ENCODE peak calls at places on chromosomes 2 and 18, in four cellular contexts. One of them, this sample, is unnamed. For H3K9me3, the result is how much of the 10 kb centered on the place peaks cover.

GRCh38 chr2:75655861-75656260 is 9.3 kb downstream of the MRPL19 start:
- DNase-seq in body of pancreas: no peak
- DNase-seq in colonic mucosa: no peak
- DNase-seq in CD4-positive, CD25-positive, alpha-beta regulatory T cell: no peak
- DNase-seq in this sample: no peak

GRCh38 chr2:239993291-239993690 is 31.9 kb downstream of the NDUFA10 start:
- DNase-seq in body of pancreas: no peak
- DNase-seq in colonic mucosa: no peak
- DNase-seq in CD4-positive, CD25-positive, alpha-beta regulatory T cell: no peak
- DNase-seq in this sample: no peak

GRCh38 chr2:12005886-12006681 is 259.7 kb downstream of the LPIN1 start:
- DNase-seq in body of pancreas: peak
- DNase-seq in colonic mucosa: peak
- DNase-seq in CD4-positive, CD25-positive, alpha-beta regulatory T cell: no peak
- DNase-seq in this sample: no peak

GRCh38 chr2:73081181-73081671 is 9.7 kb upstream of the SFXN5 start:
- DNase-seq in body of pancreas: no peak
- DNase-seq in colonic mucosa: no peak
- DNase-seq in CD4-positive, CD25-positive, alpha-beta regulatory T cell: no peak
- DNase-seq in this sample: no peak

GRCh38 chr2:10186868-10187535 is 64.5 kb downstream of the RRM2 start:
- DNase-seq in body of pancreas: no peak
- DNase-seq in colonic mucosa: no peak
- DNase-seq in CD4-positive, CD25-positive, alpha-beta regulatory T cell: no peak
- DNase-seq in this sample: no peak

GRCh38 chr2:58539973-58540372 is 298.8 kb upstream of the FANCL start:
- DNase-seq in body of pancreas: no peak
- DNase-seq in colonic mucosa: no peak
- DNase-seq in CD4-positive, CD25-positive, alpha-beta regulatory T cell: no peak
- DNase-seq in this sample: no peak

GRCh38 chr2:70820499-70820898 is at the start of gene CLEC4F:
- DNase-seq in body of pancreas: no peak
- DNase-seq in colonic mucosa: no peak
- DNase-seq in CD4-positive, CD25-positive, alpha-beta regulatory T cell: no peak
- DNase-seq in this sample: no peak

GRCh38 chr18:22946841-22947240 is 13.7 kb downstream of the RBBP8 start:
- DNase-seq in body of pancreas: no peak
- DNase-seq in colonic mucosa: no peak
- DNase-seq in CD4-positive, CD25-positive, alpha-beta regulatory T cell: no peak
- DNase-seq in this sample: no peak

GRCh38 chr2:119476301-119477117 is 44.9 kb downstream of the TMEM37 start:
- DNase-seq in body of pancreas: peak
- DNase-seq in colonic mucosa: peak
- DNase-seq in CD4-positive, CD25-positive, alpha-beta regulatory T cell: no peak
- DNase-seq in this sample: no peak

GRCh38 chr2:152483276-152483996 is 148.5 kb downstream of the FMNL2 start:
- DNase-seq in body of pancreas: no peak
- DNase-seq in colonic mucosa: no peak
- DNase-seq in CD4-positive, CD25-positive, alpha-beta regulatory T cell: no peak
- DNase-seq in this sample: no peak

GRCh38 chr2:219744698-219745097 is 117.3 kb downstream of the SLC4A3 start:
- DNase-seq in body of pancreas: no peak
- DNase-seq in colonic mucosa: no peak
- DNase-seq in CD4-positive, CD25-positive, alpha-beta regulatory T cell: no peak
- DNase-seq in this sample: no peak

GRCh38 chr2:232376713-232377112 is 1.8 kb upstream of the ALPP start:
- DNase-seq in body of pancreas: no peak
- DNase-seq in colonic mucosa: no peak
- DNase-seq in CD4-positive, CD25-positive, alpha-beta regulatory T cell: no peak
- DNase-seq in this sample: peak

GRCh38 chr2:46331099-46331766 is 34.0 kb downstream of the EPAS1 start:
- DNase-seq in body of pancreas: peak
- DNase-seq in colonic mucosa: no peak
- DNase-seq in CD4-positive, CD25-positive, alpha-beta regulatory T cell: no peak
- DNase-seq in this sample: no peak

GRCh38 chr2:46360303-46360702 is 63.1 kb downstream of the EPAS1 start:
- DNase-seq in body of pancreas: no peak
- DNase-seq in colonic mucosa: no peak
- DNase-seq in CD4-positive, CD25-positive, alpha-beta regulatory T cell: no peak
- DNase-seq in this sample: no peak

GRCh38 chr2:27920148-27920885 is 29.8 kb downstream of the BABAM2 start:
- DNase-seq in body of pancreas: no peak
- DNase-seq in colonic mucosa: no peak
- DNase-seq in CD4-positive, CD25-positive, alpha-beta regulatory T cell: no peak
- DNase-seq in this sample: no peak

GRCh38 chr2:131064589-131065232 is 28.5 kb downstream of the FAM168B start:
- DNase-seq in body of pancreas: no peak
- DNase-seq in colonic mucosa: no peak
- DNase-seq in CD4-positive, CD25-positive, alpha-beta regulatory T cell: no peak
- DNase-seq in this sample: no peak

GRCh38 chr18:63590368-63590767 is 3.2 kb downstream of the SERPINB13 start:
- DNase-seq in body of pancreas: no peak
- DNase-seq in colonic mucosa: no peak
- DNase-seq in CD4-positive, CD25-positive, alpha-beta regulatory T cell: no peak
- DNase-seq in this sample: peak

GRCh38 chr2:144812288-144812687 is 292.4 kb upstream of the ZEB2 start:
- DNase-seq in body of pancreas: no peak
- DNase-seq in colonic mucosa: no peak
- DNase-seq in CD4-positive, CD25-positive, alpha-beta regulatory T cell: no peak
- DNase-seq in this sample: no peak

GRCh38 chr2:216370961-216371633 is 1.2 kb downstream of the MARCHF4 start:
- DNase-seq in body of pancreas: no peak
- DNase-seq in colonic mucosa: no peak
- DNase-seq in CD4-positive, CD25-positive, alpha-beta regulatory T cell: no peak
- DNase-seq in this sample: no peak

GRCh38 chr2:240858871-240859270 is 9.8 kb upstream of the AGXT start:
- DNase-seq in body of pancreas: no peak
- DNase-seq in colonic mucosa: no peak
- DNase-seq in CD4-positive, CD25-positive, alpha-beta regulatory T cell: no peak
- DNase-seq in this sample: no peak

GRCh38 chr2:64404002-64404731 is 49.8 kb upstream of the LGALSL start:
- DNase-seq in body of pancreas: peak
- DNase-seq in colonic mucosa: peak
- DNase-seq in CD4-positive, CD25-positive, alpha-beta regulatory T cell: no peak
- DNase-seq in this sample: peak

GRCh38 chr2:167406558-167406957 is 518.3 kb downstream of the XIRP2 start:
- DNase-seq in body of pancreas: no peak
- DNase-seq in colonic mucosa: no peak
- DNase-seq in CD4-positive, CD25-positive, alpha-beta regulatory T cell: no peak
- DNase-seq in this sample: no peak

GRCh38 chr2:240472078-240472790 is 36.8 kb downstream of the GPC1 start:
- DNase-seq in body of pancreas: no peak
- DNase-seq in colonic mucosa: no peak
- DNase-seq in CD4-positive, CD25-positive, alpha-beta regulatory T cell: no peak
- DNase-seq in this sample: no peak

GRCh38 chr2:239275871-239276812 is 124.7 kb downstream of the HDAC4 start:
- DNase-seq in body of pancreas: no peak
- DNase-seq in colonic mucosa: peak
- DNase-seq in CD4-positive, CD25-positive, alpha-beta regulatory T cell: no peak
- DNase-seq in this sample: peak

GRCh38 chr2:55922488-55922887 is 1.1 kb downstream of the EFEMP1 start:
- DNase-seq in body of pancreas: no peak
- DNase-seq in colonic mucosa: no peak
- DNase-seq in CD4-positive, CD25-positive, alpha-beta regulatory T cell: no peak
- DNase-seq in this sample: no peak

GRCh38 chr2:171540437-171540836 is 18.2 kb downstream of the CYBRD1 start:
- DNase-seq in body of pancreas: no peak
- DNase-seq in colonic mucosa: no peak
- DNase-seq in CD4-positive, CD25-positive, alpha-beta regulatory T cell: no peak
- DNase-seq in this sample: no peak

GRCh38 chr2:86417961-86418360 is 23.2 kb upstream of the KDM3A start:
- DNase-seq in body of pancreas: no peak
- DNase-seq in colonic mucosa: no peak
- DNase-seq in CD4-positive, CD25-positive, alpha-beta regulatory T cell: no peak
- DNase-seq in this sample: no peak

DNA sequence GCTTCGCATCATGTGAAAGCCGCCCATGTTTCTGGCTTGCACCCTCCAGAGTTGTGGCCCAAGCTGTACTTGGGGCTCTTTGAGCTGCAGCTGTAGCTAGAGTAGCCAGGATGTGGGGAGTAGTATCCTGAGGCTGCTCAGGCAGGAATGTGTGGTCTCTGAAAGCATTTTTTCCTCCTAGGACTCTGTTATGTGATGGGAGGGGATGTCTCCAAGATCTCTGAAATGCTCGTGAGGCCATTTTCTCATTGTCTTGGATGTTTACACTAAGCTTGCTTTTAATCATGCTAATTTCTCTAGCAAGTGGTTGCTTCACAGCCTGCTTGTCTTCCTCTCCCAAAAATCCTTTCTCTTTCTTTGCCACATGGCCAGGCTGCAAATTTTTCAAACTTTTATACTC is 687.6 kb downstream of the DCDC2C start:
- DNase-seq in body of pancreas: no peak
- DNase-seq in colonic mucosa: no peak
- DNase-seq in CD4-positive, CD25-positive, alpha-beta regulatory T cell: no peak
- DNase-seq in this sample: no peak
- H3K9me3 ChIP-seq in body of pancreas: under half
- H3K9me3 ChIP-seq in colonic mucosa: under half
- H3K9me3 ChIP-seq in CD4-positive, CD25-positive, alpha-beta regulatory T cell: under half
- H3K9me3 ChIP-seq in this sample: under half

DNA sequence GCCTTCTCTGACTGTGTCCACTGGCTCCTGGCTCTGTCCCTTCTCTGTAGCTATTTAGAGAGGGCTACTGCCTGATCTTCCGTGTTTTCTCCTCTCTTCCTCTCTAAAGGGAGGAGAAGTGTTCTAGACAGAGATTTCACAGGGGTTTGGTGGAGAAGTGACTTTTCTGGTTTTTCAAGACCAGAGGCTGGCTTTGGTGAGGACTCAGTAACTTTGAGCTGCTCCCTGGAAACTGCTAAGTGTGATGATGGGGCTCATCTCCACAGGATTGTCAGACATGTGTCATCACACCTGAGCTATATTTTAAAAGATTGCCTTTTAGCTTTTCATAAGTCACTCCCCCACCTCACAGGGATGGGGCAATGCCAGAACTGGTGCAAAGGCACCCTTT is 6.2 kb downstream of the MAL start:
- DNase-seq in body of pancreas: no peak
- DNase-seq in colonic mucosa: no peak
- DNase-seq in CD4-positive, CD25-positive, alpha-beta regulatory T cell: no peak
- DNase-seq in this sample: no peak
- H3K9me3 ChIP-seq in body of pancreas: under half
- H3K9me3 ChIP-seq in colonic mucosa: under half
- H3K9me3 ChIP-seq in CD4-positive, CD25-positive, alpha-beta regulatory T cell: under half
- H3K9me3 ChIP-seq in this sample: under half

GRCh38 chr18:71388148-71388547 is 1099.3 kb downstream of the SOCS6 start:
- DNase-seq in body of pancreas: no peak
- DNase-seq in colonic mucosa: no peak
- DNase-seq in CD4-positive, CD25-positive, alpha-beta regulatory T cell: no peak
- DNase-seq in this sample: no peak
- H3K9me3 ChIP-seq in body of pancreas: under half
- H3K9me3 ChIP-seq in colonic mucosa: under half
- H3K9me3 ChIP-seq in CD4-positive, CD25-positive, alpha-beta regulatory T cell: under half
- H3K9me3 ChIP-seq in this sample: under half

GRCh38 chr18:14104906-14105748 is 27.1 kb downstream of the ZNF519 start:
- DNase-seq in body of pancreas: no peak
- DNase-seq in colonic mucosa: no peak
- DNase-seq in CD4-positive, CD25-positive, alpha-beta regulatory T cell: no peak
- DNase-seq in this sample: no peak
- H3K9me3 ChIP-seq in body of pancreas: under half
- H3K9me3 ChIP-seq in colonic mucosa: under half
- H3K9me3 ChIP-seq in CD4-positive, CD25-positive, alpha-beta regulatory T cell: under half
- H3K9me3 ChIP-seq in this sample: under half

DNA sequence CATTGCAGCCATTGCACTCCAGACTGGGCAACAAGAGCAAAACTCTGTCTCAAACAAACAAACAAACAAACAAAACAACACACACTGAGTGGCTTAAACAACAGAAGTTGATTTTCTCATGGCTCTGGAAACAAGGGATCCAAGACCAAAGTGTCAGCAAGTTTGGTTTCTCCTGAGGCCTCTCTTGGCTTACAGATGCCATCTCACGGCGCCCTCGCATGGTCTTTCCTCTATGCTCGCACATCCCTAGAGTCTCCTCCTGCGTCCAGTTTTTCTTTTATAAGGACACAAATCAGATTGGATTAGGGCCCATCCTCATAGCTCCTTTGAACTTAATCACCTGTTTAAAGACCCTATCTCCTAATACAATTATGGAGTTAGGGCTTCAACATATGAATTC is 133.4 kb upstream of the LRRTM1 start:
- DNase-seq in body of pancreas: no peak
- DNase-seq in colonic mucosa: no peak
- DNase-seq in CD4-positive, CD25-positive, alpha-beta regulatory T cell: no peak
- DNase-seq in this sample: no peak
- H3K9me3 ChIP-seq in body of pancreas: under half
- H3K9me3 ChIP-seq in colonic mucosa: under half
- H3K9me3 ChIP-seq in CD4-positive, CD25-positive, alpha-beta regulatory T cell: under half
- H3K9me3 ChIP-seq in this sample: under half

DNA sequence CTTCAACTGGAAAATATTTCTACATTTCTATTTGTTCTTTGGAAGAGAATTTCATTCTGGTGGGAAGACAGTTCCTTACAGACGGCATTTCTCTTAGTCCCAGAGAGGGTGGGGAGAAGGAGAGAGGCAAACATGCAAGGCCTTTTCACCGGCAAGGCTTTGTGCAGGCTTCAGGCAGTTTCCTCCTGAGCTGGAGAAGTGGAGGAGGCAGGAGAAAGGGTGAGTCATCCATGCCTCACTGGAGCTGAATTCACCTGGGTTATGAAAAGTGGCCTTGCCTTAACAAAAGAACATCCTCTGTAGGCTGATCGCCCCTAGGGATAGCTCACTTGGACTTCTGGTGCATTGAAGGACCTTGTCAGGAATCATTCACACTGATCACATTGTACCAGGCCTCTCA is 795.9 kb downstream of the DCDC2C start:
- DNase-seq in body of pancreas: no peak
- DNase-seq in colonic mucosa: no peak
- DNase-seq in CD4-positive, CD25-positive, alpha-beta regulatory T cell: no peak
- DNase-seq in this sample: no peak
- H3K9me3 ChIP-seq in body of pancreas: under half
- H3K9me3 ChIP-seq in colonic mucosa: under half
- H3K9me3 ChIP-seq in CD4-positive, CD25-positive, alpha-beta regulatory T cell: under half
- H3K9me3 ChIP-seq in this sample: under half

GRCh38 chr2:132383956-132384355 is 32.6 kb upstream of the GPR39 start:
- DNase-seq in body of pancreas: no peak
- DNase-seq in colonic mucosa: no peak
- DNase-seq in CD4-positive, CD25-positive, alpha-beta regulatory T cell: no peak
- DNase-seq in this sample: no peak
- H3K9me3 ChIP-seq in body of pancreas: under half
- H3K9me3 ChIP-seq in colonic mucosa: under half
- H3K9me3 ChIP-seq in CD4-positive, CD25-positive, alpha-beta regulatory T cell: under half
- H3K9me3 ChIP-seq in this sample: under half

GRCh38 chr2:6845903-6846302 is 19.8 kb downstream of the CMPK2 start:
- DNase-seq in body of pancreas: no peak
- DNase-seq in colonic mucosa: no peak
- DNase-seq in CD4-positive, CD25-positive, alpha-beta regulatory T cell: no peak
- DNase-seq in this sample: no peak
- H3K9me3 ChIP-seq in body of pancreas: under half
- H3K9me3 ChIP-seq in colonic mucosa: under half
- H3K9me3 ChIP-seq in CD4-positive, CD25-positive, alpha-beta regulatory T cell: half or more
- H3K9me3 ChIP-seq in this sample: half or more

DNA sequence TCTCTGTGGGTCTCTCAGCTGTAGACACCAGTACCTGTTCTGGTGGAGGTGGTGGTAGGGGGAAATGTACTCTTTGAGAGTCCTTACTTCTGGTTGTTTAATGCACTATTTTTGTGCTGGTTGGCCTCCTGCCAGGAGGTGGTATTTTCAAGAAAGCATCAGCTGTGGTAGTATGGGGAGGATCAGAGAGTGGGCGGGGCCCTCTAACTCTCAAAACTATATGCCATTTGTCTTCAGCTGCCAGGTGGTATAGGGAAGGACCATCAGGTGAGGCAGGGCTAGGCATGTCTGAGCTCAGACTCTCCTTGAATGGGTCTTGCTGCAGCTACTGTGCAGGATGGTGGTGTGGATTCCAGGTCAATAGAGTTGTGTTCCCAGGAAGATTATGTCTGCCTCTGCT is 1100.8 kb downstream of the CNTNAP5 start:
- DNase-seq in body of pancreas: peak
- DNase-seq in colonic mucosa: no peak
- DNase-seq in CD4-positive, CD25-positive, alpha-beta regulatory T cell: no peak
- DNase-seq in this sample: no peak
- H3K9me3 ChIP-seq in body of pancreas: under half
- H3K9me3 ChIP-seq in colonic mucosa: under half
- H3K9me3 ChIP-seq in CD4-positive, CD25-positive, alpha-beta regulatory T cell: under half
- H3K9me3 ChIP-seq in this sample: under half

This sample was measured in lower lobe of right lung.